ENCODE peak calls at places on chromosomes 4 and X, in seven cellular contexts. Y is colonic mucosa, V is GM23248, E is A549, R is esophagus squamous epithelium, O is mucosa of descending colon, K is ovary. I is an unnamed sample. For H3K9me3, the result is how much of the 10 kb centered on the place peaks cover.

GRCh38 chr4:2787230-2788100 is 5.4 kb upstream of the SH3BP2 start:
- DNase-seq in Y (peak), V (no peak), E (no peak), R (no peak), O (peak), K (no peak), I (no peak)

GRCh38 chrX:24902808-24903207 is 113.0 kb downstream of the ARX start:
- DNase-seq in Y (no peak), V (peak), E (no peak), R (no peak), O (no peak), K (no peak), I (no peak)

GRCh38 chr4:180665994-180666818 is 1577.0 kb upstream of the TENM3 start:
- DNase-seq in Y (peak), V (peak), E (peak), R (no peak), O (peak), K (no peak), I (peak)

GRCh38 chr4:78150465-78150864 is 93.3 kb downstream of the FRAS1 start:
- DNase-seq in Y (no peak), V (no peak), E (no peak), R (no peak), O (no peak), K (no peak), I (no peak)

GRCh38 chrX:17411189-17411588 is 36.2 kb downstream of the NHS start:
- DNase-seq in Y (no peak), V (no peak), E (no peak), R (no peak), O (no peak), K (no peak), I (no peak)

GRCh38 chrX:148930330-148930729 is 429.9 kb downstream of the AFF2 start:
- DNase-seq in Y (no peak), V (no peak), E (no peak), R (no peak), O (no peak), K (no peak), I (no peak)

GRCh38 chr4:155526452-155527169 is 140.0 kb upstream of the GUCY1A1 start:
- DNase-seq in Y (no peak), V (no peak), E (no peak), R (no peak), O (no peak), K (no peak), I (no peak)

GRCh38 chr4:16026155-16026761 is 57.6 kb downstream of the PROM1 start:
- DNase-seq in Y (peak), V (peak), E (peak), R (no peak), O (peak), K (no peak), I (peak)

GRCh38 chr4:77240469-77241066 is 83.6 kb downstream of the CCNG2 start:
- DNase-seq in Y (peak), V (peak), E (peak), R (no peak), O (peak), K (peak), I (peak)

DNA sequence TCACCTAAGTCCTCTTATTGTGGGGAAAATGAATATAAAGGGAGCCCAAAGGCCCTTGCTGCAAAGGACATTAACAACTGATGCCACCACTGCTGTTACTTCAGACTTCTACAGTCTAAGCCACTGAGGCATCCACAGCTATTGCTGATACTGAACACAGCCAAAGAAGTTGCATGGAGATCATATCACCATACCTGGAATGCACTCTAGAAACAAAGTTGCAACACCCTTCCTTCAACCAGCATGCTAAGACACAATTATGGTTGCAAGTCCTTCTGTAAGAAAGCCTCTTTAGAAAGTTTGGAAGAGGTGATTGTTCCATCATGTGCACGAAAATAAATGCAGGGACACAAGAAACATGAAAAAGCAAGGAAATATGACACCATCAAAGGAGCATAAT is 105.7 kb upstream of the SH3RF1 start:
- DNase-seq in Y (no peak), V (no peak), E (no peak), R (no peak), O (no peak), K (no peak), I (no peak)
- H3K9me3 ChIP-seq in Y (under half), V (under half), E (under half), R (under half), O (under half), K (under half), I (under half)

DNA sequence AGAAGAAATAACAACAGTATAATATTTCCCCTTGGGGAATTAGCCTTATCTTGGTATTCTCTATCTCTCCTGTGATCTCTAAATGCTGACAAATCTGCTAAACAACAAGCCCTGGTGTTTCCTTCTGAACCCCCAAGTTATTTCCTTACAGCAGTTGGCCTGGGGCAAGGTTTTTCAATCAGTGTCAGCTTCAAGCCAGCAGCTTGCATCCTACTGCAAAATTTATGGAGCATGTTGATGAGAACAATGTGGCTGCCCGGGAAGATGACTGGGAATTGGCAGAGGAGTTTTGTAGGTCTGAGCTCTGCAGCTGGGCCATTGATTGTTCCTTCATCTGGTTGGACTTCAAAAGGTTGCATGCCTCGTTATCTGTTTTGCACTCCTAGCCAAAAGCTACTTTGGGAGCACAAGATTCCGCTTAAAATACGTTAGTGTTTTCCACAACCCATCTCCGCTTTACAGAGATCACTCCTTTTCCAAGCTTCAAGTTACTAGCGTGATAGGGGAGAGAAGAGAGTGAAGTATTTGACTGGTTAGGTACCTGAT is 1030.3 kb upstream of the LCORL start:
- DNase-seq in Y (no peak), V (no peak), E (no peak), R (no peak), O (no peak), K (no peak), I (no peak)
- H3K9me3 ChIP-seq in Y (under half), V (under half), E (under half), R (under half), O (under half), K (under half), I (under half)

GRCh38 chr4:37902212-37902611 is 11.3 kb downstream of the TBC1D1 start:
- DNase-seq in Y (no peak), V (no peak), E (no peak), R (no peak), O (no peak), K (no peak), I (no peak)

GRCh38 chr4:37902738-37903693 is 12.1 kb downstream of the TBC1D1 start:
- DNase-seq in Y (no peak), V (no peak), E (no peak), R (no peak), O (no peak), K (no peak), I (no peak)

GRCh38 chr4:37904824-37905223 is 13.9 kb downstream of the TBC1D1 start:
- DNase-seq in Y (no peak), V (no peak), E (no peak), R (no peak), O (no peak), K (no peak), I (no peak)

GRCh38 chr4:37905526-37906169 is 14.8 kb downstream of the TBC1D1 start:
- DNase-seq in Y (no peak), V (no peak), E (no peak), R (no peak), O (no peak), K (no peak), I (no peak)

GRCh38 chr4:37903901-37904300 is 13.0 kb downstream of the TBC1D1 start:
- DNase-seq in Y (no peak), V (no peak), E (no peak), R (no peak), O (no peak), K (no peak), I (no peak)
- H3K9me3 ChIP-seq in Y (under half), V (under half), E (under half), R (under half), O (under half), K (under half), I (under half)

DNA sequence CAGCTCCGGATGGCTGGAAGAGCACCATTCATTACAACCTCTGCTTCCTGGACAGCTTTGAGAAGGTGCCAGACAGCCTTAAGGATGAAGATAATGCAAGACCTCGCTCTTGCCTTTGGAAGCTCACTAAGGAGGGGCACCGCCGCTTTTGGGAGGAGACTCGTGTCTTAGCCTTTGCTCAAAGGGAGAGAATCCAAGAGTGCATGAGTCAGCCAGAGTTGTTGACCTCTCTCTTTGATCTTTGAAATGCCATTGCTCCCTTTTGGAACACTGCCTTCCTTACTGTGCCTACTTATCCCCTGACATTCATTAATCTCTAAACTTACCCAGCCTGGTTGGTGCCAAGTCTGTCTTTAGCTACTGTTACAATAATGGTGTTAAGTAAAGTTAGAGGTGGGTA is 1.2 kb downstream of the FOXR2 start:
- DNase-seq in Y (no peak), V (no peak), E (no peak), R (no peak), O (no peak), K (no peak), I (no peak)
- H3K9me3 ChIP-seq in Y (under half), V (under half), E (under half), R (under half), O (under half), K (under half), I (under half)

DNA sequence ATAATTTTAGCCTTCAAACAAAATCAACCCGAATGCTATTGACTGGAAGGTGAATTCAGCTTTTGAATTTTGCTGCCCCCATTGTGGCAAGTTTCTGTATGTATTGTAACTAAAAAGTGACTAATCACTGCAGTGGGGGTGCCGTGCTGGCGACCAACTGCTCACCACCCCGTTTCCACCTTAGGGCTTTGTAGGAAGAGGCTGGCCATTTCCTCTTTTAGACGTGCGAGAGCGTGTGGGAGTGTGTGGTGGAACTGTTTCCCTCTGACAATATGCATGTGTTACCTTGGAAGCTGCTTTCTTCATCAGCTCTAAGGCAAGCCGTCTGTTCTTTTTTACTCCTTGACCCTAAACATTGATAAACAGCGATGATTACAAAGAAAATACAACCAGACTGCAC is 78.8 kb downstream of the SEL1L3 start:
- DNase-seq in Y (no peak), V (no peak), E (no peak), R (no peak), O (no peak), K (no peak), I (no peak)
- H3K9me3 ChIP-seq in Y (under half), V (under half), E (under half), R (under half), O (under half), K (under half), I (under half)

DNA sequence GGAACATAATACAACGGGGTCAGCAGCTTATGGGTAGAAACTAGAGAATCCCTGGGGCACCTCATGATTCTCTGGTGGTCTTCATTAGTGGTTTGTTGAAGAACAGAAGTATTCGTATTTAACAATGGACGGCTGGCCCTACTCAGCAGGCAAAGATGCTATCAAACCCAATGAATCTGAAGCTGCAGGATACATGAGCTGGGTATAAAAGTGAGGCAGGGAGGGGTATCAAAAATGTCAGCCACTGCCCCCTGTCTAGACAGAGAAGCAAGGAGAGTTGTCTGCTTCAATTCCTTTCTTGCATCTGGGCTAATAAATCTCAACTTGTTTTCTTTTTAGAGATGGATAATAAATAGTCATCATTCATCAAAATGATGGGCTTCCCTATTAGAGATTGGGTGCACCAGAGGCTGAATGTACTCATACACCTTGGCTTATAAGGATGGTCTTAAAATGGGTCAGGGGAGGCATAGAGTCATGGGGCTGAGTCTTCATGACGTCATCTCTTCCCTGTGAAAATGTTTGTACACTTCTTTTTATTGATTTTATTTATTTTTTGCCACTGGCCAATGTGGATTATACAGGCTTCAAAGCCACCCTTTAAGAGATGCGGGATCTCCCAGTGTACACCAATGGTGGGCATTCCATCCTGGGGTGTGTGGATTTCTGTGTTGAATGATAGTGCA is 259.5 kb downstream of the SHOX start:
- DNase-seq in Y (no peak), V (no peak), E (no peak), R (no peak), O (no peak), K (no peak), I (no peak)
- H3K9me3 ChIP-seq in Y (under half), V (under half), E (under half), R (under half), O (under half), K (under half), I (under half)

DNA sequence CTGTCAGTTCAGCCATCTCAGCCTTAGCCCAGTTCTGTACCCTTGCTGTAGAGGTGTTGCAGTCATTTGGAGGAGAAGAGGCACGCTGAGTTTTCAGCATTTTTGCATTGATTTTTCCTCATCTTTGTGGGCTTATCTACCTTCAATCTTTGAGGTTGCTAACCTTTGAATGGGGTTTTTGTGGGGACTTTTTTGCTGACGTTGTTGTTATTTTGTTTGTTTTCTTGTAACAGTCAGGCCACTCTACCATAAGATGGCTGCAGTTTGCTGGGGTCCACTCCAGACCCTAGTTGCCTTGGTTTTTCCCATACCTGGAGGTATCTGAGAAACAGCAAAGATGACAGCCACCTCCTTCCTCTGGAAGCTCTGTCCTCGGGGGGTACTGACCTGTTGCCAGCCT is 22.8 kb upstream of the TMEM271 start:
- DNase-seq in Y (no peak), V (no peak), E (no peak), R (no peak), O (no peak), K (no peak), I (no peak)
- H3K9me3 ChIP-seq in Y (under half), V (under half), E (under half), R (under half), O (under half), K (under half), I (under half)

DNA sequence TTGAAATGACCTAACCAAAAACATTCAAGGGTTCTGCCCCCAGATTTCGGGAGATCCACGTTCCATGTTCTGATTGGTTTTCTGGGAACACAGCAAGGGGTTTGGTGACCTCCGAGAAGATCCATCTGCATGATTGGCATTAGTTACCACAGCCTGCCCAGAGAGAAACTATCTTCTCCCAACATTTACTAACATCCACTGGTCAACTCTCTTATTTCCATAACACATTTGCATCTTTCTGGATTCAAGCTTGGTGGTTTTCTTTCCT is 15.6 kb downstream of the SHOX start:
- DNase-seq in Y (no peak), V (no peak), E (no peak), R (no peak), O (no peak), K (no peak), I (no peak)
- H3K9me3 ChIP-seq in Y (under half), V (under half), E (under half), R (under half), O (under half), K (under half), I (under half)

I was measured in small intestine.